ENCODE peak calls at places on chromosome 18, in four cellular contexts. One of them, this sample, is unnamed.

GRCh38 chr18:3983351-3983969 is 471.6 kb downstream of the DLGAP1 start:
- DNase-seq in SK-N-SH: no peak
- DNase-seq in OCI-LY7: no peak
- DNase-seq in MM.1S: no peak
- DNase-seq in this sample: no peak

GRCh38 chr18:73992242-73993022 is 155.2 kb downstream of the FBXO15 start:
- DNase-seq in SK-N-SH: no peak
- DNase-seq in OCI-LY7: no peak
- DNase-seq in MM.1S: no peak
- DNase-seq in this sample: no peak

GRCh38 chr18:62717059-62717849 is 1.9 kb downstream of the PHLPP1 start:
- DNase-seq in SK-N-SH: peak
- DNase-seq in OCI-LY7: peak
- DNase-seq in MM.1S: peak
- DNase-seq in this sample: peak

GRCh38 chr18:10046178-10046807 is 132.5 kb downstream of the VAPA start:
- DNase-seq in SK-N-SH: no peak
- DNase-seq in OCI-LY7: no peak
- DNase-seq in MM.1S: no peak
- DNase-seq in this sample: no peak

GRCh38 chr18:5424903-5425302 is 118.9 kb downstream of the EPB41L3 start:
- DNase-seq in SK-N-SH: no peak
- DNase-seq in OCI-LY7: peak
- DNase-seq in MM.1S: peak
- DNase-seq in this sample: no peak

GRCh38 chr18:73923866-73924265 is 223.8 kb downstream of the FBXO15 start:
- DNase-seq in SK-N-SH: no peak
- DNase-seq in OCI-LY7: no peak
- DNase-seq in MM.1S: no peak
- DNase-seq in this sample: no peak

GRCh38 chr18:811192-812122 is 585 bp downstream of the YES1 start:
- DNase-seq in SK-N-SH: no peak
- DNase-seq in OCI-LY7: no peak
- DNase-seq in MM.1S: no peak
- DNase-seq in this sample: peak

GRCh38 chr18:31302991-31303390 is 15.0 kb upstream of the DSG1 start:
- DNase-seq in SK-N-SH: no peak
- DNase-seq in OCI-LY7: no peak
- DNase-seq in MM.1S: no peak
- DNase-seq in this sample: no peak

GRCh38 chr18:55588876-55589595 is 1.0 kb upstream of the TCF4 start:
- DNase-seq in SK-N-SH: peak
- DNase-seq in OCI-LY7: peak
- DNase-seq in MM.1S: no peak
- DNase-seq in this sample: no peak

GRCh38 chr18:66727991-66728390 is 124.1 kb upstream of the CDH19 start:
- DNase-seq in SK-N-SH: no peak
- DNase-seq in OCI-LY7: no peak
- DNase-seq in MM.1S: no peak
- DNase-seq in this sample: no peak

GRCh38 chr18:22223961-22224322 is 54.6 kb downstream of the GATA6 start:
- DNase-seq in SK-N-SH: no peak
- DNase-seq in OCI-LY7: no peak
- DNase-seq in MM.1S: no peak
- DNase-seq in this sample: no peak
- H3K27ac ChIP-seq in SK-N-SH: no peak
- H3K27ac ChIP-seq in OCI-LY7: no peak
- H3K27ac ChIP-seq in MM.1S: no peak
- H3K27ac ChIP-seq in this sample: peak

DNA sequence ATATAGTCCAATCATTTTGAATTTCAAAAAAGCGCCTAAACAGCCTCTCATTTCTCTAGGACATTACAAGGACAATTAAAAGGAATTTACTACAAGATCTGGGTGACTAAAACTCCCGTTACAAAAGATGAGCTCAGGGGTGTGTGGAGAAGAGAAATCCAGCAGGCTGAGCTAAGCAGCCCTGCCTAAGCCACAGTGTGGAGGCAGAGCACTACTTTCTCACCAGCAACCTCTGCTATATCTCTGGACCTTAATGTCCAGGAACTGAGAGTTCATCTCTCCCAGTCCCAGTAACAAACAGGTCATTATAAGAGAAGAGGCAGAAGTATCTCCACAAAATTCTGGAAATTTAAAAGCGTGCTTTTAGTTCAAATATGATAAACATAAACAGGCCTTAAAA is 18.9 kb upstream of the ANKRD62 start:
- DNase-seq in SK-N-SH: peak
- DNase-seq in OCI-LY7: no peak
- DNase-seq in MM.1S: no peak
- DNase-seq in this sample: no peak
- TF ChIP-seq CTCF in SK-N-SH: no peak
- TF ChIP-seq CTCF in OCI-LY7: no peak
- TF ChIP-seq CTCF in MM.1S: no peak
- TF ChIP-seq CTCF in this sample: no peak

GRCh38 chr18:56825312-56825711 is 174.2 kb downstream of the WDR7 start:
- DNase-seq in SK-N-SH: no peak
- DNase-seq in OCI-LY7: no peak
- DNase-seq in MM.1S: no peak
- DNase-seq in this sample: no peak
- H3K27ac ChIP-seq in SK-N-SH: no peak
- H3K27ac ChIP-seq in OCI-LY7: no peak
- H3K27ac ChIP-seq in MM.1S: no peak
- H3K27ac ChIP-seq in this sample: no peak

GRCh38 chr18:11308499-11308898 is 159.1 kb upstream of the PIEZO2 start:
- DNase-seq in SK-N-SH: no peak
- DNase-seq in OCI-LY7: no peak
- DNase-seq in MM.1S: no peak
- DNase-seq in this sample: no peak

GRCh38 chr18:11307716-11308115 is 158.3 kb upstream of the PIEZO2 start:
- DNase-seq in SK-N-SH: no peak
- DNase-seq in OCI-LY7: no peak
- DNase-seq in MM.1S: no peak
- DNase-seq in this sample: no peak

GRCh38 chr18:11305507-11305906 is 156.1 kb upstream of the PIEZO2 start:
- DNase-seq in SK-N-SH: no peak
- DNase-seq in OCI-LY7: no peak
- DNase-seq in MM.1S: no peak
- DNase-seq in this sample: no peak

GRCh38 chr18:11310476-11311086 is 161.2 kb upstream of the PIEZO2 start:
- DNase-seq in SK-N-SH: peak
- DNase-seq in OCI-LY7: peak
- DNase-seq in MM.1S: peak
- DNase-seq in this sample: peak

DNA sequence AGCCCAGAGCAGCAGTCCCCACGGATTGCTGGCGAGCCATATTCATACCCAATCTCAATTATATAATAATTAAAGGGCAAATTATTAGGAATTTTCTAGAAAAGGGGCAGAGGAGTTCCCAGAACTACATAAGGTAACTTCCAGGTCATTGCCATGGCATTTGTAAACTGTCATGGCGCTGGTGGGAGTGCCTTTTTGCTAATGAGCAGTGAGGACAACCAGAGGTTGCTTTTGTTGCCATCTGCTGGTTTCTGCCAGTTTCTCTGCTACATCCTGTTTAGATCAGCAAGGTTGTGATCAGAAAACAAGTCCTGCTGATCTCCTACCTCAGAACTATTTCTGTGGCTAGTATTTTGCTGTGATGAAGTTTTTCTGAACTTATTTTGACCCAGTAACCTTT is 159.8 kb upstream of the PIEZO2 start:
- DNase-seq in SK-N-SH: no peak
- DNase-seq in OCI-LY7: peak
- DNase-seq in MM.1S: peak
- DNase-seq in this sample: no peak
- TF ChIP-seq CTCF in SK-N-SH: peak
- TF ChIP-seq CTCF in OCI-LY7: peak
- TF ChIP-seq CTCF in MM.1S: peak
- TF ChIP-seq CTCF in this sample: no peak

GRCh38 chr18:22194151-22194598 is 24.8 kb downstream of the GATA6 start:
- DNase-seq in SK-N-SH: no peak
- DNase-seq in OCI-LY7: no peak
- DNase-seq in MM.1S: no peak
- DNase-seq in this sample: no peak

GRCh38 chr18:22197668-22198067 is 28.3 kb downstream of the GATA6 start:
- DNase-seq in SK-N-SH: no peak
- DNase-seq in OCI-LY7: no peak
- DNase-seq in MM.1S: no peak
- DNase-seq in this sample: no peak

GRCh38 chr18:22193466-22193865 is 24.1 kb downstream of the GATA6 start:
- DNase-seq in SK-N-SH: no peak
- DNase-seq in OCI-LY7: no peak
- DNase-seq in MM.1S: no peak
- DNase-seq in this sample: no peak

GRCh38 chr18:22191986-22192385 is 22.6 kb downstream of the GATA6 start:
- DNase-seq in SK-N-SH: no peak
- DNase-seq in OCI-LY7: no peak
- DNase-seq in MM.1S: no peak
- DNase-seq in this sample: no peak

GRCh38 chr18:22195052-22195451 is 25.7 kb downstream of the GATA6 start:
- DNase-seq in SK-N-SH: no peak
- DNase-seq in OCI-LY7: no peak
- DNase-seq in MM.1S: no peak
- DNase-seq in this sample: no peak
- H3K27ac ChIP-seq in SK-N-SH: no peak
- H3K27ac ChIP-seq in OCI-LY7: no peak
- H3K27ac ChIP-seq in MM.1S: no peak
- H3K27ac ChIP-seq in this sample: peak

DNA sequence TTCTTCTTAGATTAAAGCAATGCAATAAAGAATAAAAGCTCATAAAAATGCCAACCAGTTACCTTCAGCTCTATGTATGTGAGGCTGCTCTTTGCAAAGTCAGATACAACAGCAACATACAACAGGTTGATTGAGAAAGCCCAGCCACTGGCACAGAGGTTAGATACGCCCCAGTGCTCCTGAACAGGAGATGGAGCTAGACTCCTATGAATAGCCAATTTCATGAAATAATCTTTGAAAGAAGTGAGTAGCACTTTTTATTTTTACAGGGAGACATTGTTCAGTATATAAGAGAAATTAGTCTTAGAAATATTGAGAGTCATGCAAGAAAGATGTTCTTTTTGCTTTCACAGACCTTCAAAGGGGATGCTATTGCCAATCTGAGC is 362.4 kb upstream of the MEX3C start:
- DNase-seq in SK-N-SH: no peak
- DNase-seq in OCI-LY7: no peak
- DNase-seq in MM.1S: no peak
- DNase-seq in this sample: no peak
- TF ChIP-seq CTCF in SK-N-SH: peak
- TF ChIP-seq CTCF in OCI-LY7: no peak
- TF ChIP-seq CTCF in MM.1S: no peak
- TF ChIP-seq CTCF in this sample: no peak

GRCh38 chr18:77076111-77076510 is 56.5 kb downstream of the MBP start:
- DNase-seq in SK-N-SH: no peak
- DNase-seq in OCI-LY7: no peak
- DNase-seq in MM.1S: no peak
- DNase-seq in this sample: no peak
- H3K27ac ChIP-seq in SK-N-SH: no peak
- H3K27ac ChIP-seq in OCI-LY7: no peak
- H3K27ac ChIP-seq in MM.1S: no peak
- H3K27ac ChIP-seq in this sample: no peak

GRCh38 chr18:32469190-32469611 is 1.5 kb downstream of the GAREM1 start:
- DNase-seq in SK-N-SH: peak
- DNase-seq in OCI-LY7: peak
- DNase-seq in MM.1S: peak
- DNase-seq in this sample: peak
- TF ChIP-seq CTCF in SK-N-SH: peak
- TF ChIP-seq CTCF in OCI-LY7: peak
- TF ChIP-seq CTCF in MM.1S: peak
- TF ChIP-seq CTCF in this sample: peak

DNA sequence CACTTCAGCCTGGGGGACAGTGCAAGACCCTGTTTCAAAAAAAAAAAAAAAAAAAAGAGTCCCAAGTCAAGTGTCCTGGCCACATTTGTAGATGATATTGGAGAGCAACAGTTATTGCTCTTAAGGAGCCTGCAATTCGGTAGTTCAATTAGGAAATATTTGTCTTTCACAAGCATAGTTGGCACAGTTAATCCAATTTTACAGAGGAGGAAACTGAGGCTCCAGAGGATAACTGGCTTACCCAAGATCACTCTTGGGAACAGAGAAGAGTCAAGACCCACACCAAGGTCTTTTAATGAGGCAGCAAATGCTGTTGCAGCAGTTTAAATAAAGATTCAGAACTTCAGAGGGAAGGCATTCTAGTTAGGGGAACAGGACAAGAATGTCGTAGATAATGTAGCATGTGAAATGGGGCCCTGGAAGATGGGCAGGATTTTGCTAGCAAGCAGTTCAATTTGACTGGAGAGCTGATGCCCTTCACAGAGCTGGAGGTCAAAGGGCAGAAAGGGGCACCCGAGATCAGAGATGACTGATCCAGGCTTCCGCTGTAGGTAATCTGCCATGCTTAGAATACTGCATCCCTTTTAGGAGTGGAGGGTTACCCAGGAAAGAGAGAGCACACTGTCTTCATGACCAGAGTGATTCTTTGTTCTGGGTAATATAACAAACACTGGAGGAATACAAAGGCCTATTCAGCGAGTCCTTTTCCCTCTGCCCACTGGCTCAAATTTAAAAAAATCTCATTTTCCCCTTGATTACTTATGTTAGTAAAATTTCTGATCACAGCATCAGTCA is 3.0 kb downstream of the NPC1 start:
- DNase-seq in SK-N-SH: no peak
- DNase-seq in OCI-LY7: no peak
- DNase-seq in MM.1S: no peak
- DNase-seq in this sample: no peak
- H3K27ac ChIP-seq in SK-N-SH: no peak
- H3K27ac ChIP-seq in OCI-LY7: no peak
- H3K27ac ChIP-seq in MM.1S: no peak
- H3K27ac ChIP-seq in this sample: no peak

This sample was measured in adrenal gland.